ENCODE peak calls at places on chromosomes 11 and 22, in four cellular contexts. Q is A549, J is HepG2, B is H1. M is an unnamed sample.

GRCh38 chr22:50071432-50072166 is 13.5 kb upstream of the TTLL8 start:
- DNase-seq in B (no peak), Q (no peak), J (no peak), M (no peak)

GRCh38 chr11:36699271-36699670 is 101.2 kb upstream of the RAG2 start:
- DNase-seq in Q (no peak), J (no peak), B (no peak), M (no peak)

GRCh38 chr22:47192106-47192650 is 429.7 kb downstream of the TBC1D22A start:
- DNase-seq in Q (no peak), J (no peak), B (no peak), M (no peak)

GRCh38 chr22:26416670-26417270 is 12.3 kb upstream of the ASPHD2 start:
- DNase-seq in J (no peak), Q (no peak), B (peak), M (no peak)

GRCh38 chr22:20108757-20109230 is 7.1 kb upstream of the RANBP1 start:
- DNase-seq in Q (no peak), B (no peak), J (no peak), M (no peak)

GRCh38 chr11:76184551-76184993 is 21.7 kb downstream of the WNT11 start:
- DNase-seq in J (no peak), B (no peak), Q (no peak), M (peak)

GRCh38 chr11:12840871-12841516 is 166.8 kb downstream of the TEAD1 start:
- DNase-seq in Q (no peak), J (no peak), B (no peak), M (no peak)

GRCh38 chr22:27875951-27876350 is 43.1 kb downstream of the PITPNB start:
- DNase-seq in J (no peak), Q (no peak), B (no peak), M (no peak)

GRCh38 chr22:30406400-30406799 is 9.6 kb downstream of the SEC14L2 start:
- DNase-seq in J (no peak), B (no peak), Q (no peak), M (no peak)

GRCh38 chr11:46564459-46564858 is 29.4 kb downstream of the AMBRA1 start:
- DNase-seq in B (no peak), Q (no peak), J (no peak), M (no peak)

GRCh38 chr22:21447694-21448402 is 19.3 kb upstream of the TMEM191C start:
- DNase-seq in Q (no peak), J (no peak), B (peak), M (peak)

GRCh38 chr11:90476442-90477007 is 253.7 kb upstream of the CHORDC1 start:
- DNase-seq in B (no peak), Q (no peak), J (peak), M (no peak)

GRCh38 chr22:28904211-28904808 is 20.9 kb downstream of the ZNRF3 start:
- DNase-seq in Q (no peak), J (no peak), B (no peak), M (no peak)

GRCh38 chr11:105719073-105719846 is 109.4 kb downstream of the GRIA4 start:
- DNase-seq in B (no peak), J (peak), Q (peak), M (no peak)

GRCh38 chr22:32103648-32104326 is 55.3 kb downstream of the C22orf42 start:
- DNase-seq in Q (no peak), J (no peak), B (no peak), M (no peak)

GRCh38 chr11:67437082-67437821 is at the start of gene PTPRCAP:
- DNase-seq in B (no peak), Q (no peak), J (no peak), M (peak)

GRCh38 chr11:6377902-6378694 is 12.2 kb upstream of the SMPD1 start:
- DNase-seq in J (no peak), Q (no peak), B (no peak), M (no peak)

GRCh38 chr11:72553748-72554147 is 119.4 kb upstream of the CLPB start:
- DNase-seq in J (no peak), B (peak), Q (no peak), M (peak)

DNA sequence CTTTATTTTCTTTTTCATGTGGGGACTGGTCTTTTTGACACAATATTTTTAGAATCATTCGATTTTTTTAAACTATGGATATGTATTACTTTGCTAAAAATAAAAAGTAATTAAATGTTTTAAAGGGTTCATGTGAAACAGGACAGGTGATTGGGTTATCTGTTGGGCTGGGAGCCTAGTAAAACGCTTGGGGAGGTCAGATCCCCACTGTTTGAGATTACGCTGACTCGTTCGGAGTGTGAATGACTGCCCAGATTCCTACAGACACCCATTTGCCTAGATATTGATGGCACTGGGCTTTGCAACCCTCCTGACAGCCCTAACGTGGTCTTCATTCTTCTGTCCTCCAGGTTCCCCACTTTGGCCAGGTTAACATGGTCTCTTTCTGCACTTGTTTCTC is 62.9 kb upstream of the UBASH3B start:
- DNase-seq in B (no peak), J (no peak), Q (no peak), M (no peak)
- TF ChIP-seq PHF8 in B (no peak), J (no peak), Q (no peak), M (no peak)

DNA sequence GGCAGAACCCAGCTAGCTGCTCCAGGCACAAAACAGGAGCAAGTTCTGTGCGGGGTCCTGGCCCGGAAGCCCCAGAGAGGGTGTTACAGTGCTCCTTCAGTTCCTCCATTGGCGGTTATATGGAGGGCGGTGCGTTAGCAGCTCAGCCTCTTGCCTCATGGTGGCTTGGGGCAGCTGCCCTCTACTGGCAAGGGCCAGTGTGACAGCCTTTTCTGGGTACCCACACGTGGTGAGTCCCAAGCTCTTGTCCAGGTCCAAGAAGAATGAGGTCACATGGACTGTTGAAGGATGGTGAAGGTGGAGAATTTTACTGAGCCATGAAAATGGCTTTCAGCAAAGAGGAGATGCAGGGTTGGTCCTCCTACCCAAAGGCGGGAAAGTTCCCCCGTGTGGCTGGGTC is 100.5 kb downstream of the WT1 start:
- DNase-seq in J (peak), B (peak), Q (peak), M (peak)
- TF ChIP-seq PHF8 in J (no peak), B (no peak), Q (no peak), M (no peak)

GRCh38 chr22:39690901-39691620 is 120.5 kb downstream of the CACNA1I start:
- DNase-seq in B (no peak), J (no peak), Q (no peak), M (peak)
- TF ChIP-seq PHF8 in B (no peak), J (no peak), Q (no peak), M (no peak)

GRCh38 chr11:118397448-118397847 is 4.0 kb upstream of the ATP5MG start:
- DNase-seq in J (no peak), Q (no peak), B (no peak), M (no peak)

GRCh38 chr11:118396097-118396501 is 5.3 kb upstream of the ATP5MG start:
- DNase-seq in B (no peak), J (no peak), Q (no peak), M (no peak)

GRCh38 chr11:118401880-118402590 is 629 bp downstream of the ATP5MG start:
- DNase-seq in B (peak), Q (peak), J (peak), M (no peak)

GRCh38 chr11:118398797-118399564 is 2.4 kb upstream of the ATP5MG start:
- DNase-seq in B (no peak), J (no peak), Q (no peak), M (no peak)

DNA sequence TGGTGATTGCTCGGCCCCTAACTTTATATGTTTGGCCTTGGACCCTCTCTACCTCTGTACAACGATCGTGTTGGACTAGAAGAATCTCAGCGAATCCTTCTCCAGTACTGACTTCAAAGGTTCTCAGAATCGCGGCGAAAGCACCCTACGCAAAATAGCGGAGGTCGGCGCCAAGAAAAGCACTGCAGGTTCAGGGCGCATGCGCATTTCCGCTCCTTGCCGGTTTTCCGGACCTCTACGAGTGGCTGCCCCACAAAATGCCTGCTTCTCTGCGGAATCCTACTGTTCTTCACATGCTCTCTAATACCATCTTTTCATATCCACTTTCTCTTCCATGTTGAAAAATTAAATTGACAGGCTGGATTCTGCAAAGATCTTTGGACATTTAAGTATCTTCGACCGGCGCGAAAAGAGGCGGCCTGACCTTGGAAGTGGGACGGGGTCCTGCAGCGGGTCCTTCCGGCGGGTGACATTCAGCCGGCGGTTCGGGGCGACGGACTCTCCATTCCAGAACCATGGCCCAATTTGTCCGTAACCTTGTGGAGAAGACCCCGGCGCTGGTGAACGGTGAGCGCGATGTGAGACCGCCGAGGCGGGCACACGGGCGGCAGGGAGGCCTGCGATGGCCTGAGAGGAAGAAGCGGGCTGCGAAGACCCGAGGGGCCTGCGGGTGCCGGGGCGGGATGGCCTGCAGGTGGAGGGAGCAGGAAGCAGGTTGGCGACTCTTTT is at the start of gene ATP5MG:
- DNase-seq in B (peak), Q (peak), J (peak), M (peak)
- TF ChIP-seq PHF8 in B (peak), Q (peak), J (peak), M (peak)

GRCh38 chr11:35142481-35143207 is 3.7 kb downstream of the CD44 start:
- DNase-seq in B (no peak), Q (no peak), J (peak), M (peak)
- TF ChIP-seq PHF8 in B (no peak), Q (no peak), J (no peak), M (no peak)

DNA sequence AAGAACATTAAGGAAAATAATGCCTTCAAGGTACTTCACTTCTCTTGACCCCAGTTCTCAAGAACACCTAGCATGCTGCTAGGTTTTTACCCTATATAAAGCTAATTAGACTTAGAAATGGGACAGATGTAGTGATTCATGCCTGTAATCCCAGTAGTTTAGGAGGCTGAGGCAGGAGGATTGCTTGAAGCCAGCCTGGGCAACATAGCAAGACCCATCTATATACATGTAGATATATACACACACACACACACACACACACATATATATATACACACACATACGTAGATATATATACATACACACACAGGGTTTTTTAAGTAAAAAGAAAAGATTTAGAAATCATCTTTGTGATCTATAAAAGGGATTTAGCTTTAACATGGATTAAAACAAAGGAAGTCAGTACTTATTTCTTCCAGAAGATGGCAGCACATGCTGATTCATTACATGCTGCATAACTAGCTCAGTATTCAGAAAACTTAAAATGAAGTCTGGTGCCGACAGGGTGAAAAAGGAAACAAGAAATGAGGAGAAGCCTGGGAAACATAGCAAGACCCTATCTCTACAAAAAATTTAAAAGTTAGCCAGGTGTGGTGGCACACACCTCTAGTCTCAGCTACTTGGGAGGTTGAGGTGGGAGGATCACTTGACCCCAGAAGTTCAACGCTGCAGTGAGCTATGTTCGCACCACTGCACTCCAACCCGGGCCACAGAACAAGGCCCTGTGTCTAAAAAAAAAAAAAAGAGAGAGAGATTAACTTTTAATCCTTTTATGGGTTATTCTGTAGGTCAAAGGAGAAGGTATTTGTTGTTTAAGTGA is 28.5 kb upstream of the RBX1 start:
- DNase-seq in Q (peak), B (no peak), J (peak), M (peak)
- TF ChIP-seq PHF8 in Q (no peak), B (no peak), J (no peak), M (no peak)

M was measured in K562.